ENCODE peak calls at places on chromosome 1, in nine cellular contexts. L, N, A, M, R, V, J, X and O are unnamed samples.

GRCh38 chr1:222914861-222915632 is 100.2 kb downstream of the DISP1 start:
- DNase-seq in M (no peak), V (no peak), A (no peak), N (no peak), R (no peak), X (no peak), J (no peak), L (no peak), O (peak; percentile 79)

GRCh38 chr1:20476260-20477038 is 9.6 kb downstream of the CAMK2N1 start:
- DNase-seq in L (no peak), N (peak; percentile 15), J (no peak), M (peak; percentile 28), V (peak; percentile 88), R (peak; percentile 81), X (no peak), A (peak; percentile 53), O (peak; percentile 43)

GRCh38 chr1:52237430-52237829 is 95.5 kb downstream of the ZFYVE9 start:
- DNase-seq in J (no peak), L (no peak), V (no peak), R (no peak), M (no peak), X (no peak), A (no peak), N (no peak), O (peak; percentile 72)

GRCh38 chr1:13700521-13701273 is 709 bp downstream of the PRDM2 start:
- DNase-seq in X (no peak), N (peak; percentile 67), R (peak; percentile 59), A (peak; percentile 48), L (peak; percentile 53), J (peak; percentile 25), M (peak; percentile 53), V (peak; percentile 52), O (no peak)

GRCh38 chr1:66088787-66089186 is 296.1 kb downstream of the PDE4B start:
- DNase-seq in V (no peak), L (no peak), M (no peak), X (no peak), N (no peak), A (no peak), J (no peak), R (no peak), O (no peak)

GRCh38 chr1:230702934-230703678 is 10.8 kb downstream of the AGT start:
- DNase-seq in L (no peak), J (no peak), M (no peak), R (no peak), A (no peak), N (no peak), V (no peak), X (no peak), O (no peak)

GRCh38 chr1:6070450-6070974 is 24.8 kb downstream of the KCNAB2 start:
- DNase-seq in R (no peak), J (no peak), M (no peak), V (no peak), A (no peak), L (no peak), X (no peak), N (no peak), O (no peak)

GRCh38 chr1:200410566-200410878 is 686 bp upstream of the ZNF281 start:
- DNase-seq in R (no peak), N (peak; percentile 56), L (no peak), M (no peak), J (no peak), A (no peak), V (peak; percentile 91), X (no peak), O (no peak)

GRCh38 chr1:233879841-233880240 is 24.6 kb upstream of the SLC35F3 start:
- DNase-seq in J (no peak), X (no peak), L (no peak), V (no peak), N (no peak), R (no peak), A (no peak), M (no peak), O (no peak)

GRCh38 chr1:3176028-3176427 is 107.0 kb downstream of the PRDM16 start:
- DNase-seq in M (no peak), L (no peak), A (no peak), N (no peak), R (no peak), X (no peak), J (no peak), V (no peak), O (no peak)

GRCh38 chr1:186195377-186195931 is 179.6 kb downstream of the TPR start:
- DNase-seq in A (no peak), L (no peak), N (peak; percentile 84), M (no peak), J (no peak), X (no peak), V (no peak), R (no peak), O (peak; percentile 20)

GRCh38 chr1:54479251-54479650 is 68.8 kb upstream of the ACOT11 start:
- DNase-seq in J (no peak), A (no peak), X (no peak), L (no peak), V (no peak), N (peak; percentile 39), R (no peak), M (no peak), O (no peak)

GRCh38 chr1:180397190-180397589 is 105.2 kb downstream of the ACBD6 start:
- DNase-seq in M (no peak), A (no peak), X (no peak), V (no peak), R (no peak), J (no peak), N (no peak), L (no peak), O (no peak)

GRCh38 chr1:24481098-24481497 is 21.5 kb upstream of the RCAN3 start:
- DNase-seq in V (no peak), L (peak; percentile 76), A (no peak), J (no peak), X (no peak), R (no peak), M (no peak), N (no peak), O (no peak)

GRCh38 chr1:184036517-184036949 is 995 bp downstream of the COLGALT2 start:
- DNase-seq in J (no peak), N (no peak), X (no peak), A (peak; percentile 26), R (peak; percentile 72), L (peak; percentile 14), V (peak; percentile 74), M (peak; percentile 57), O (no peak)

GRCh38 chr1:228367798-228368791 is 38.5 kb downstream of the TRIM11 start:
- DNase-seq in V (peak; percentile 62), M (no peak), A (peak; percentile 28), J (no peak), N (peak; percentile 62), R (no peak), L (no peak), X (no peak), O (no peak)

GRCh38 chr1:29259802-29260441 is 23.6 kb downstream of the PTPRU start:
- DNase-seq in J (no peak), N (peak; percentile 71), A (peak; percentile 72), X (no peak), L (peak; percentile 35), M (no peak), R (peak; percentile 38), V (peak; percentile 84), O (no peak)

GRCh38 chr1:169707917-169708604 is 3.4 kb downstream of the SELL start:
- DNase-seq in L (no peak), R (no peak), A (no peak), N (no peak), X (no peak), V (no peak), M (no peak), J (no peak), O (no peak)

GRCh38 chr1:63915121-63915520 is 141.3 kb downstream of the ROR1 start:
- DNase-seq in X (no peak), A (no peak), J (no peak), V (peak; percentile 68), M (no peak), L (no peak), R (no peak), N (peak; percentile 7), O (no peak)

GRCh38 chr1:169108897-169109560 is 2.5 kb downstream of the ATP1B1 start:
- DNase-seq in A (no peak), J (no peak), L (peak; percentile 17), M (no peak), N (peak; percentile 15), R (peak; percentile 59), V (peak; percentile 46), X (no peak), O (peak; percentile 39)

GRCh38 chr1:201261771-201262547 is 21.3 kb upstream of the PKP1 start:
- DNase-seq in L (no peak), R (no peak), J (no peak), N (no peak), V (no peak), X (no peak), M (no peak), A (no peak), O (no peak)

GRCh38 chr1:183945432-183946308 is 91.9 kb downstream of the COLGALT2 start:
- DNase-seq in J (no peak), A (no peak), L (no peak), R (no peak), X (no peak), V (peak; percentile 92), N (no peak), M (no peak), O (no peak)

GRCh38 chr1:204162498-204163074 is 3.6 kb downstream of the REN start:
- DNase-seq in J (peak; percentile 60), L (peak; percentile 86), N (peak; percentile 82), X (no peak), V (peak; percentile 86), A (peak; percentile 81), M (peak; percentile 93), R (peak; percentile 55), O (peak; percentile 60)

GRCh38 chr1:151579436-151580225 is 32.2 kb upstream of the SNX27 start:
- DNase-seq in J (no peak), N (peak; percentile 18), V (no peak), X (no peak), A (no peak), R (no peak), M (no peak), L (peak; percentile 11), O (peak; percentile 83)

GRCh38 chr1:15656464-15656863 is 27.7 kb upstream of the PLEKHM2 start:
- DNase-seq in A (no peak), N (no peak), V (no peak), R (no peak), X (no peak), M (no peak), J (no peak), L (no peak), O (no peak)

GRCh38 chr1:39165049-39165448 is 39.4 kb upstream of the MACF1 start:
- DNase-seq in R (no peak), A (no peak), M (no peak), J (no peak), L (no peak), N (no peak), V (no peak), X (no peak), O (peak; percentile 22)

GRCh38 chr1:12078938-12079861 is 16.1 kb downstream of the TNFRSF8 start:
- DNase-seq in R (no peak), M (peak; percentile 79), A (peak; percentile 40), N (peak; percentile 43), X (no peak), J (no peak), L (peak; percentile 74), V (peak; percentile 92), O (peak; percentile 36)

GRCh38 chr1:67579623-67580394 is 105.2 kb upstream of the GADD45A start:
- DNase-seq in M (no peak), R (no peak), X (no peak), L (no peak), V (no peak), A (no peak), N (no peak), J (no peak), O (no peak)

GRCh38 chr1:80258659-80259058 is 1252.1 kb upstream of the ADGRL4 start:
- DNase-seq in V (peak; percentile 11), L (no peak), M (no peak), N (no peak), X (no peak), J (no peak), R (no peak), A (no peak), O (peak; percentile 38)

GRCh38 chr1:6245869-6246496 is 2.0 kb downstream of the HES3 start:
- DNase-seq in M (peak; percentile 71), J (peak; percentile 10), L (peak; percentile 69), R (no peak), X (no peak), A (no peak), V (peak; percentile 94), N (peak; percentile 48), O (no peak)

GRCh38 chr1:66320231-66320630 is 213.7 kb upstream of the SGIP1 start:
- DNase-seq in N (no peak), X (no peak), A (no peak), V (no peak), M (no peak), J (no peak), L (no peak), R (no peak), O (no peak)